ENCODE peak calls at places on chromosome 17, in eight cellular contexts. H is brain microvascular endothelial cell; Q is Peyer's patch; B is transverse colon; S is body of pancreas; J is naive thymus-derived CD4-positive, alpha-beta T cell; V is CD8-positive, alpha-beta T cell; E is A673. Y is an unnamed sample.

GRCh38 chr17:6894206-6894528 is 62.6 kb upstream of the TEKT1 start:
- DNase-seq in S (no peak), V (no peak), E (peak), B (no peak), Q (no peak), H (no peak), J (no peak), Y (peak)

GRCh38 chr17:8143581-8144400 is 8.4 kb downstream of the PER1 start:
- DNase-seq in E (no peak), S (peak), B (no peak), Q (no peak), H (no peak), J (peak), V (no peak), Y (no peak)

GRCh38 chr17:13582776-13583414 is 18.8 kb downstream of the HS3ST3A1 start:
- DNase-seq in E (no peak), H (no peak), B (no peak), V (no peak), J (no peak), S (no peak), Q (no peak), Y (no peak)

GRCh38 chr17:71237903-71238538 is 882.8 kb upstream of the SOX9 start:
- DNase-seq in V (no peak), E (peak), B (no peak), S (no peak), Q (no peak), H (peak), J (no peak), Y (no peak)

GRCh38 chr17:30240177-30240576 is 4.7 kb upstream of the SLC6A4 start:
- DNase-seq in J (no peak), E (no peak), H (no peak), S (no peak), B (no peak), Q (no peak), V (no peak), Y (no peak)

GRCh38 chr17:14340968-14341412 is 40.1 kb downstream of the HS3ST3B1 start:
- DNase-seq in B (no peak), J (no peak), E (peak), S (no peak), H (no peak), V (no peak), Q (no peak), Y (peak)

GRCh38 chr17:15273141-15273793 is 8.1 kb upstream of the PMP22 start:
- DNase-seq in B (no peak), S (no peak), E (no peak), V (no peak), H (peak), Q (no peak), J (no peak), Y (no peak)

GRCh38 chr17:61361084-61361483 is 38.6 kb upstream of the TBX2 start:
- DNase-seq in Q (no peak), B (no peak), E (no peak), H (no peak), S (no peak), J (no peak), V (no peak), Y (no peak)

GRCh38 chr17:58936295-58936694 is 170.4 kb downstream of the TRIM37 start:
- DNase-seq in E (peak), B (no peak), Q (no peak), J (no peak), H (no peak), V (no peak), S (no peak), Y (no peak)

GRCh38 chr17:47785538-47786123 is 36.0 kb downstream of the OSBPL7 start:
- DNase-seq in H (no peak), B (no peak), J (no peak), V (no peak), E (peak), S (no peak), Q (no peak), Y (peak)

GRCh38 chr17:13272296-13272695 is 254.5 kb upstream of the ELAC2 start:
- DNase-seq in J (no peak), S (no peak), B (no peak), V (no peak), H (no peak), Q (no peak), E (no peak), Y (no peak)

GRCh38 chr17:29263916-29264315 is 17.3 kb downstream of the CRYBA1 start:
- DNase-seq in H (no peak), V (no peak), J (no peak), E (no peak), S (no peak), Q (no peak), B (no peak), Y (no peak)

GRCh38 chr17:16495980-16496819 is 4.2 kb upstream of the LRRC75A start:
- DNase-seq in J (no peak), Q (no peak), B (no peak), E (no peak), S (no peak), V (no peak), H (no peak), Y (no peak)

GRCh38 chr17:48644910-48645557 is 18.9 kb upstream of the HOXB9 start:
- DNase-seq in H (no peak), E (no peak), J (no peak), B (no peak), V (no peak), Q (no peak), S (no peak), Y (no peak)

GRCh38 chr17:73560661-73561060 is 83.6 kb downstream of the SDK2 start:
- DNase-seq in Q (no peak), B (no peak), V (no peak), J (no peak), H (no peak), E (no peak), S (no peak), Y (peak)

GRCh38 chr17:7191571-7192270 is 12.6 kb upstream of the ASGR1 start:
- DNase-seq in Q (no peak), S (peak), E (peak), H (no peak), B (no peak), J (no peak), V (no peak), Y (peak)

GRCh38 chr17:37797206-37797605 is 52.3 kb upstream of the HNF1B start:
- DNase-seq in B (no peak), Q (no peak), S (no peak), J (no peak), H (no peak), V (no peak), E (no peak), Y (no peak)

GRCh38 chr17:60369727-60370126 is 22.2 kb downstream of the USP32 start:
- DNase-seq in J (no peak), S (no peak), V (no peak), Q (no peak), B (no peak), E (no peak), H (no peak), Y (no peak)

GRCh38 chr17:75557075-75557851 is 30.3 kb upstream of the MYO15B start:
- DNase-seq in E (no peak), Q (no peak), B (peak), V (no peak), H (peak), J (no peak), S (peak), Y (peak)

GRCh38 chr17:31491794-31492171 is 100.3 kb downstream of the RAB11FIP4 start:
- DNase-seq in S (peak), B (no peak), J (no peak), V (no peak), Q (peak), E (no peak), H (no peak), Y (no peak)

GRCh38 chr17:6177941-6178694 is 107.9 kb downstream of the WSCD1 start:
- DNase-seq in V (no peak), S (no peak), H (no peak), B (no peak), J (no peak), E (no peak), Q (no peak), Y (no peak)

GRCh38 chr17:13599808-13600398 is 1.8 kb downstream of the HS3ST3A1 start:
- DNase-seq in Q (no peak), S (no peak), B (no peak), V (no peak), J (no peak), H (no peak), E (no peak), Y (no peak)

GRCh38 chr17:65183736-65184135 is 46.6 kb downstream of the RGS9 start:
- DNase-seq in S (no peak), V (no peak), B (no peak), E (peak), H (no peak), Q (no peak), J (no peak), Y (peak)

GRCh38 chr17:76080207-76080933 is 1.4 kb downstream of the ZACN start:
- DNase-seq in H (no peak), S (no peak), B (no peak), E (no peak), J (no peak), V (no peak), Q (no peak), Y (peak)

GRCh38 chr17:36107660-36108059 is 4.0 kb downstream of the CCL4 start:
- DNase-seq in S (no peak), H (no peak), E (no peak), Q (no peak), J (no peak), B (no peak), V (no peak), Y (no peak)

GRCh38 chr17:36105718-36106117 is 2.1 kb downstream of the CCL4 start:
- DNase-seq in Q (no peak), H (no peak), J (no peak), S (no peak), E (no peak), B (no peak), V (no peak), Y (no peak)

DNA sequence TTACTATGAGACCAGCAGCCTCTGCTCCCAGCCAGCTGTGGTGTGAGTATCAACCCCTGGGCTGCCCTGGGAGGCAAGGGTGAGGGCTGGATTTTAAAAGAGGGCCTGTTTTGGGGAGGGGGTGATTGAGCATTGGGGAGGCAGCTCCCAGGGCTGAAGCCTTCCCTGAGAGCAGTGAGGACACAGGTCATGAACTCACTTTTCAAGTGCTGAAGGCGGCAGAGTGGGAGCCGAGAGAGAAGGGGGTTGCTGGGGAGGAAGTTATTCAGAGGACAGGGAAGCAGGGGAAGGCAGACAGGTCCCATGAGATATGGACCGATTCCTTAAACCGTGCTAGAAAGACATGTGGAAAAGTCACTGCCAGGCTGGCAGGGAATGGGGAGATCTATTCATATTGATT is 974 bp downstream of the CCL4 start:
- DNase-seq in H (no peak), B (no peak), E (no peak), J (no peak), V (no peak), Q (no peak), S (no peak), Y (no peak)
- H3K4me3 ChIP-seq in H (no peak), B (no peak), E (no peak), J (peak), V (peak), Q (no peak), S (no peak), Y (no peak)

GRCh38 chr17:63843387-63844292 is 1.2 kb upstream of the SMARCD2 start:
- DNase-seq in J (no peak), V (no peak), H (peak), Q (peak), S (peak), E (no peak), B (peak), Y (peak)
- H3K4me3 ChIP-seq in J (peak), V (peak), H (peak), Q (peak), S (peak), E (peak), B (peak), Y (peak)

DNA sequence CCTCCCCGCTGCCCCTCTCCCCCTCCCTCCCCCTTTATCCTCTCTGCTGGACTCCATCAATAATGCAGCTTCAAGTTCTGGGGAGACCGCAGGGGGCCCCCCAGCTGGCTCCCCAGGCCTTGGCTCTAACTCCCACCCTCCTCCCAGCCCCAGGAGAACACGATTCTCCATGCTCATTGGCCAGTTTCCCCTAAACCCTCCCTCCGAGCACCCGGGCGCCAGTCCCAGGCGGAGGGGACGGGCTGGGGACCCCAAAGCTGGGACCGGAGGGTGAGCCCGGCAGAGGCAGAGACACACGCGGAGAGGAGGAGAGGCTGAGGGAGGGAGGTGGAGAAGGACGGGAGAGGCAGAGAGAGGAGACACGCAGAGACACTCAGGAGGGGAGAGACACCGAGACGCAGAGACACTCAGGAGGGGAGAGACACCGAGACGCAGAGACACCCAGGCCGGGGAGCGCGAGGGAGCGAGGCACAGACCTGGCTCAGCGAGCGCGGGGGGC is at the start of gene PPP1R1B:
- DNase-seq in B (peak), J (no peak), Q (no peak), E (peak), S (peak), H (no peak), V (no peak), Y (peak)
- H3K4me3 ChIP-seq in B (peak), J (peak), Q (peak), E (peak), S (peak), H (no peak), V (peak), Y (peak)

DNA sequence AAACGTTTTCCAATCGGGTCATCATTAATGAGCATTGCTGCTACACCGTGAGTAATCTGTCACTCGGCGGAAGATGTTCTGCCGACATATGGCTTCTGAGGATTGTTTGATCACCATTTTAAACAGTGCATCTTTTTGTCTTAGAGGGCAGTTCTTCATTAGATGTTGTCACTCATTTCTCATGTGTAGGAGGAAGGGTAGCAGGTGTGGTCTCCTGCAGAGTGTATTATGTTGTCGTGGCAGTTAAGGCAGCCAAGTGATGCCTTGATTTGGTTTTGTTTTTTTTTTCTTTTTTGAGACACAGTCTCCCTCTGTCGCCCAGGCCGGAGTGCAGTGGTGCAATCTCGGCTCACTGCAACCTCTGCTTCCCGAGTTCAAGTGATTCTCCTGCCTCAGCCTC is 50.5 kb downstream of the SEC14L1 start:
- DNase-seq in Q (no peak), V (no peak), E (no peak), H (no peak), B (no peak), S (no peak), J (no peak), Y (no peak)
- H3K4me3 ChIP-seq in Q (no peak), V (no peak), E (no peak), H (no peak), B (no peak), S (no peak), J (no peak), Y (no peak)

GRCh38 chr17:45243750-45244149 is 18.1 kb downstream of the SPATA32 start:
- DNase-seq in J (no peak), B (peak), S (no peak), Q (no peak), E (no peak), V (no peak), H (no peak), Y (no peak)

GRCh38 chr17:45238155-45238774 is 16.6 kb downstream of the FMNL1 start:
- DNase-seq in S (no peak), J (no peak), Q (no peak), B (no peak), V (no peak), E (no peak), H (no peak), Y (no peak)

GRCh38 chr17:45242015-45242414 is 19.9 kb downstream of the SPATA32 start:
- DNase-seq in S (no peak), B (no peak), E (no peak), J (no peak), V (no peak), H (no peak), Q (no peak), Y (no peak)

GRCh38 chr17:45240905-45241314 is 19.2 kb downstream of the FMNL1 start:
- DNase-seq in V (no peak), S (no peak), H (no peak), B (no peak), Q (no peak), J (no peak), E (no peak), Y (peak)

GRCh38 chr17:45241315-45242011 is 19.8 kb downstream of the FMNL1 start:
- DNase-seq in H (no peak), B (no peak), Q (no peak), E (no peak), J (no peak), V (no peak), S (peak), Y (peak)
- H3K4me3 ChIP-seq in H (peak), B (peak), Q (no peak), E (peak), J (no peak), V (no peak), S (no peak), Y (peak)

DNA sequence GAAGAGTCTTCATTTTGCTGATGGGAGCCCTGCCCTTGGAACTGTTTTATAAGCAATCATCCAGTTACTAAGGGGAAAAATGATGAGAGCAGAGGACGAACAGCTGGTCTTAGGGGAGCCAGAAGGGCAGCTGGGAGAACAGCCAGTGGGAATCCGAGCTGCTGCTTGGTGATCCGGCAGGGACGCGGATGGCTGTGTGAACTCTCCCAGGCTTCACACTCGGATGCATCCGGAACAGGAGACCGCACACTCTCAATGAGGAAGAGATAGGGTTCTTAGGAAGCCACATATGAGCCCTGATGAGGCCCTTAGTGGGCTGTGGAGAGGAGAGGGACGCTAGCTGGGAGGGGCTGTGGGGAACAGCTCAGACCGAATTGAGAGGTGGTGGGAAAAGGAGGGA is 5.0 kb upstream of the CACNG5 start:
- DNase-seq in H (no peak), E (no peak), B (no peak), V (no peak), S (peak), Q (no peak), J (no peak), Y (no peak)
- H3K4me3 ChIP-seq in H (no peak), E (no peak), B (no peak), V (no peak), S (no peak), Q (no peak), J (no peak), Y (no peak)

GRCh38 chr17:80892019-80892855 is 99.4 kb upstream of the CHMP6 start:
- DNase-seq in Q (peak), B (peak), J (no peak), E (no peak), H (peak), V (peak), S (peak), Y (no peak)
- H3K4me3 ChIP-seq in Q (no peak), B (no peak), J (peak), E (no peak), H (peak), V (no peak), S (no peak), Y (no peak)

DNA sequence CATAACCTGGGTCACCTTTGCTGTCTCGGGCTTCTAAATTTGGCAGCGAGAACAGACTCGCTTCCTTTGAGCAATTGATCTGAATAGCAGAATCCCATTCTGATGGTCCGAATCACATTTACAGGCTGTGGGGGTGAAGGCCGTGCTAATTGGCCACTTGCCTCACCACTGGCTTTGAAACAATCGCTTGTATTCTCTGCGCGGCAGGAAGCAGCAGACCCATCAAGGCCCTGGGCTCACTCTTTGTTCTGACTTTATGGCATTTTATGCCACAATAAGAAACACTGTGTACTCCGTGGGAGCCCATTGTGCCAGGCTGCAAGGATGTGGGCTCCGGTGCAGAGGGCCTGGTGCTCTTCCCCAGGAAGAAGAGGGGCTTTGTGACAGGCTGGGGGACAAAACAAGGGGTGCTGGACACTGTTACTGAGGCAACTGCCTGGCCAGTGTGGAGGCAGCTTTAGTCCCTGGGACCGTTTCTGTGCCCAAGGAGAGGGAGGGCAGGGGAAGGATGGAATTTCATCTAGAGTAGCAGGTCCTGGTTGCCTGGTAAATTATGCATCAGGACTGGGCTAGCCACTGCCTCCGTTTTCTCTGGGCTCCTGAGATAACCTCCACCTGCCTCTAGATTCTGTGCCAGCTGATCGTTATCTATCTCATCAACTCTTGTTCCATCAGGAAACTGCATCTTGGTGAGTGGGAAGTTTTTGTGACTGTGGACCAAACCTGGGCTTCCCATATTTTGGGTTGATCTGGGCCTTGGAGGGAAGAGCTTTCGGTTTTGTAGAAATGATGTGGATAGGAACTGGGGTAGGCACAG is 78.5 kb downstream of the MRC2 start:
- DNase-seq in V (no peak), H (no peak), Q (no peak), J (no peak), B (no peak), E (no peak), S (peak), Y (peak)
- H3K4me3 ChIP-seq in V (no peak), H (peak), Q (no peak), J (no peak), B (no peak), E (no peak), S (no peak), Y (peak)

DNA sequence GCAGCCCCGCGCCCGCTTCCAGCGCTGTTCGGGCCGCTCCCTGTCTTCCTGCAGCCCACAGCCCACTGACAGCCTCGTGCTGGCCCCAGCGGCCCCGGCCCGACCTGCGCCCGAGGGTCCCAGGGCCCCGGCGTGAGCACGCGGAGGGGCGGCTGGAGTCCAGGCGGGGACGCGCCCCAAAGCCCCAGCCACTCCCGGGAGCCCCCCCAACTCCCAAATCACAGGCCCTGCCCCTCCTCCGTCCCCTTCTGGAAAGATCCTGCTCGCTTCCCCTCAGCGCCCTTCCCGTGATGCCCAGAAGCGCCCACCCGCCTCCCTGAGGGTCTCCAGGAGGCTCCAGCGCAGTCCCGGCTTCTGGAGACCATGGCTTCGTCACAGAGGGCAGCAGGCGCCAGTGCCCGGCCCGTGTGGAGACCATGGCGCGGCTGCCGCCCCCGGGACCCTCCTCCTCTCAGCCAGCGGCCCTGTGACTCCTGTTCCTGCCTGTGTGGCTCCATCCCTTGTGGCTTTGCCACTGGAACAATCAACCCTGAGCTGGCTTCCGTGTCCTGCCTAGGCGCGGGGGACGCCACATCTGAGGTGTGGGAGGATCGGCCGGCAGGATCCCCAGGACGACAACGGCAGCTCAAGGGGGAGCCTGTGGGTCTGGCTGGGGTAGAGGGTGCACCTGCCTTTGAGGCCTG is 3.9 kb downstream of the UTS2R start:
- DNase-seq in S (no peak), J (no peak), E (no peak), H (no peak), Q (no peak), B (no peak), V (no peak), Y (peak)
- H3K4me3 ChIP-seq in S (no peak), J (no peak), E (no peak), H (no peak), Q (no peak), B (no peak), V (no peak), Y (no peak)

Y was measured in H7.